ENCODE peak calls at places on chromosomes 4 and X, in nine cellular contexts. J is astrocyte, F is GM12865, L is AG04450, E is HCT116, V is mammary epithelial cell, B is Peyer's patch, U is mucosa of descending colon, T is PC-3. M is an unnamed sample.

GRCh38 chrX:104342065-104342464 is 87.3 kb upstream of the ESX1 start:
- DNase-seq in J (no peak), F (no peak), L (no peak), E (no peak), V (no peak), B (no peak), U (no peak), T (no peak), M (no peak)

GRCh38 chr4:8820178-8821102 is 51.2 kb downstream of the HMX1 start:
- DNase-seq in J (no peak), F (no peak), L (no peak), E (no peak), V (no peak), B (no peak), U (no peak), T (no peak), M (no peak)

GRCh38 chr4:129043523-129043922 is 49.8 kb downstream of the SCLT1 start:
- DNase-seq in J (peak), F (no peak), L (no peak), E (no peak), V (no peak), B (no peak), U (no peak), T (peak), M (peak)

GRCh38 chrX:51614353-51614752 is 4.4 kb downstream of the CENPVL3 start:
- DNase-seq in J (peak), F (peak), L (peak), E (peak), V (peak), B (no peak), U (no peak), T (peak), M (peak)

GRCh38 chrX:68647156-68647957 is at the start of gene STARD8:
- DNase-seq in J (peak), F (no peak), L (no peak), E (peak), V (peak), B (no peak), U (no peak), T (peak), M (peak)

GRCh38 chrX:17859609-17860178 is 1.4 kb downstream of the RAI2 start:
- DNase-seq in J (no peak), F (no peak), L (no peak), E (no peak), V (no peak), B (no peak), U (no peak), T (no peak), M (no peak)

GRCh38 chr4:7158081-7158750 is 34.1 kb upstream of the SORCS2 start:
- DNase-seq in J (no peak), F (no peak), L (no peak), E (no peak), V (no peak), B (no peak), U (no peak), T (no peak), M (no peak)

GRCh38 chr4:148041606-148042324 is 309.9 kb downstream of the ARHGAP10 start:
- DNase-seq in J (no peak), F (no peak), L (no peak), E (no peak), V (no peak), B (no peak), U (no peak), T (no peak), M (no peak)

GRCh38 chr4:140515423-140515822 is 8.5 kb upstream of the ELMOD2 start:
- DNase-seq in J (no peak), F (no peak), L (no peak), E (no peak), V (no peak), B (no peak), U (no peak), T (no peak), M (no peak)

GRCh38 chr4:7803992-7804758 is 135.5 kb downstream of the AFAP1 start:
- DNase-seq in J (peak), F (peak), L (no peak), E (peak), V (peak), B (peak), U (peak), T (peak), M (peak)

GRCh38 chr4:118743867-118744266 is 58.7 kb downstream of the METTL14 start:
- DNase-seq in J (no peak), F (no peak), L (no peak), E (no peak), V (no peak), B (no peak), U (no peak), T (no peak), M (no peak)

GRCh38 chrX:149267878-149268813 is 237.0 kb downstream of the IDS start:
- DNase-seq in J (no peak), F (peak), L (no peak), E (no peak), V (peak), B (no peak), U (no peak), T (no peak), M (no peak)

GRCh38 chr4:101910786-101911373 is 120.3 kb downstream of the BANK1 start:
- DNase-seq in J (no peak), F (no peak), L (no peak), E (no peak), V (no peak), B (no peak), U (no peak), T (no peak), M (no peak)

DNA sequence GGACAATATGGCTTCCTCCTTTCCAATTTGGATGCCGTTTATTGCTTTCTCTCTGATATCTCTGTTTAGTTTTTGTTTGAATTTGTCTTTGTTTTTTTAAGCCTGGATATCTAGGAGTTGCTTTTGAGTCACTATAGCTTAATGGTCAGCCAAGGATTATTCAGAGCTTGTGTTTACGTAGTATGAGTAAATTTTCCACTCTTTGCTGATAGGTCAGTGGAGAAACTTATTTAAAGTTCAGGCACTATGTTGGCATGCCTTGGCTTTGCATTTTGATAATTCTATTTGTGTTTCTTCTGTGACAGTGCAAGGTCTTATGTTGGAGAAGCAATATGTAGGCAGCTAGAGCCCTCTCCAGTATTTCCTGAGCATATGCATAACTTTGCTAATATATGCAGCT is 315.2 kb downstream of the GRID2 start:
- DNase-seq in J (peak), F (no peak), L (no peak), E (no peak), V (no peak), B (no peak), U (no peak), T (peak), M (peak)
- TF ChIP-seq CTCF in J (no peak), F (no peak), L (no peak), E (no peak), V (no peak), B (no peak), U (no peak), T (no peak), M (no peak)

GRCh38 chr4:20832821-20833220 is 132.6 kb downstream of the PACRGL start:
- DNase-seq in J (peak), F (no peak), L (no peak), E (no peak), V (peak), B (no peak), U (no peak), T (no peak), M (peak)
- H3K4me3 ChIP-seq in J (no peak), F (no peak), L (no peak), E (no peak), V (no peak), B (no peak), U (no peak), T (no peak), M (no peak)

GRCh38 chrX:7706032-7706431 is 136.9 kb upstream of the VCX start:
- DNase-seq in J (no peak), F (no peak), L (no peak), E (no peak), V (no peak), B (no peak), U (no peak), T (peak), M (no peak)
- TF ChIP-seq CTCF in J (no peak), F (no peak), L (no peak), E (no peak), V (peak), B (no peak), U (no peak), T (peak), M (peak)

GRCh38 chrX:19512961-19513360 is 2.3 kb downstream of the MAP3K15 start:
- DNase-seq in J (no peak), F (no peak), L (no peak), E (no peak), V (no peak), B (no peak), U (no peak), T (no peak), M (no peak)

GRCh38 chrX:19512359-19512758 is 2.9 kb downstream of the MAP3K15 start:
- DNase-seq in J (no peak), F (no peak), L (no peak), E (no peak), V (no peak), B (no peak), U (no peak), T (no peak), M (no peak)

GRCh38 chrX:19513383-19513782 is 1.9 kb downstream of the MAP3K15 start:
- DNase-seq in J (no peak), F (no peak), L (peak), E (no peak), V (no peak), B (no peak), U (no peak), T (peak), M (no peak)

GRCh38 chrX:19515615-19516105 is 352 bp upstream of the MAP3K15 start:
- DNase-seq in J (no peak), F (no peak), L (no peak), E (no peak), V (no peak), B (no peak), U (no peak), T (peak), M (no peak)

GRCh38 chrX:19514791-19515614 is at the start of gene MAP3K15:
- DNase-seq in J (no peak), F (peak), L (no peak), E (no peak), V (no peak), B (no peak), U (no peak), T (peak), M (no peak)
- H3K4me3 ChIP-seq in J (no peak), F (peak), L (peak), E (peak), V (no peak), B (peak), U (no peak), T (peak), M (no peak)